ENCODE peak calls at places on chromosomes 3 and 15, in eight cellular contexts. One of them, this sample, is unnamed.

GRCh38 chr3:58071480-58071971 is 63.3 kb downstream of the FLNB start:
- DNase-seq in EH: no peak
- DNase-seq in fibroblast of the conjunctiva: no peak
- DNase-seq in COR-L47: no peak
- DNase-seq in stimulated activated CD4-positive, alpha-beta T cell treated with anti-CD3 and anti-CD28 coated beads, Interleukin-4, amount 100 ng/mL, for 48 hours: no peak
- DNase-seq in pons: no peak
- DNase-seq in HS-27A: no peak
- DNase-seq in A172: no peak
- DNase-seq in this sample: no peak

GRCh38 chr3:64502284-64502683 is 185.5 kb downstream of the ADAMTS9 start:
- DNase-seq in pons: no peak
- DNase-seq in HS-27A: no peak
- DNase-seq in COR-L47: no peak
- DNase-seq in EH: peak
- DNase-seq in A172: no peak
- DNase-seq in fibroblast of the conjunctiva: peak
- DNase-seq in stimulated activated CD4-positive, alpha-beta T cell treated with anti-CD3 and anti-CD28 coated beads, Interleukin-4, amount 100 ng/mL, for 48 hours: no peak
- DNase-seq in this sample: no peak

GRCh38 chr3:116254535-116254934 is 190.8 kb downstream of the LSAMP start:
- DNase-seq in fibroblast of the conjunctiva: no peak
- DNase-seq in COR-L47: no peak
- DNase-seq in HS-27A: no peak
- DNase-seq in stimulated activated CD4-positive, alpha-beta T cell treated with anti-CD3 and anti-CD28 coated beads, Interleukin-4, amount 100 ng/mL, for 48 hours: no peak
- DNase-seq in EH: no peak
- DNase-seq in pons: no peak
- DNase-seq in A172: no peak
- DNase-seq in this sample: no peak

GRCh38 chr3:142863965-142864924 is 24.6 kb downstream of the PCOLCE2 start:
- DNase-seq in pons: no peak
- DNase-seq in EH: peak
- DNase-seq in A172: no peak
- DNase-seq in COR-L47: no peak
- DNase-seq in fibroblast of the conjunctiva: no peak
- DNase-seq in stimulated activated CD4-positive, alpha-beta T cell treated with anti-CD3 and anti-CD28 coated beads, Interleukin-4, amount 100 ng/mL, for 48 hours: no peak
- DNase-seq in HS-27A: no peak
- DNase-seq in this sample: no peak

GRCh38 chr3:114809668-114810413 is 337.2 kb downstream of the ZBTB20 start:
- DNase-seq in pons: no peak
- DNase-seq in EH: peak
- DNase-seq in COR-L47: no peak
- DNase-seq in stimulated activated CD4-positive, alpha-beta T cell treated with anti-CD3 and anti-CD28 coated beads, Interleukin-4, amount 100 ng/mL, for 48 hours: no peak
- DNase-seq in A172: peak
- DNase-seq in HS-27A: no peak
- DNase-seq in fibroblast of the conjunctiva: no peak
- DNase-seq in this sample: no peak

GRCh38 chr3:159418571-159419526 is 569.8 kb upstream of the IL12A start:
- DNase-seq in stimulated activated CD4-positive, alpha-beta T cell treated with anti-CD3 and anti-CD28 coated beads, Interleukin-4, amount 100 ng/mL, for 48 hours: no peak
- DNase-seq in HS-27A: no peak
- DNase-seq in EH: peak
- DNase-seq in pons: no peak
- DNase-seq in A172: peak
- DNase-seq in fibroblast of the conjunctiva: no peak
- DNase-seq in COR-L47: no peak
- DNase-seq in this sample: no peak

GRCh38 chr15:98232761-98233160 is 272.3 kb downstream of the ARRDC4 start:
- DNase-seq in A172: no peak
- DNase-seq in fibroblast of the conjunctiva: no peak
- DNase-seq in EH: no peak
- DNase-seq in COR-L47: no peak
- DNase-seq in HS-27A: no peak
- DNase-seq in stimulated activated CD4-positive, alpha-beta T cell treated with anti-CD3 and anti-CD28 coated beads, Interleukin-4, amount 100 ng/mL, for 48 hours: no peak
- DNase-seq in pons: no peak
- DNase-seq in this sample: no peak

GRCh38 chr3:73719413-73719831 is 94.7 kb upstream of the PDZRN3 start:
- DNase-seq in EH: peak
- DNase-seq in COR-L47: no peak
- DNase-seq in pons: peak
- DNase-seq in stimulated activated CD4-positive, alpha-beta T cell treated with anti-CD3 and anti-CD28 coated beads, Interleukin-4, amount 100 ng/mL, for 48 hours: no peak
- DNase-seq in HS-27A: no peak
- DNase-seq in fibroblast of the conjunctiva: no peak
- DNase-seq in A172: no peak
- DNase-seq in this sample: no peak

GRCh38 chr3:121918779-121919483 is 24.7 kb downstream of the SLC15A2 start:
- DNase-seq in A172: no peak
- DNase-seq in fibroblast of the conjunctiva: no peak
- DNase-seq in pons: no peak
- DNase-seq in COR-L47: no peak
- DNase-seq in HS-27A: no peak
- DNase-seq in stimulated activated CD4-positive, alpha-beta T cell treated with anti-CD3 and anti-CD28 coated beads, Interleukin-4, amount 100 ng/mL, for 48 hours: no peak
- DNase-seq in EH: no peak
- DNase-seq in this sample: no peak

GRCh38 chr3:126034481-126035361 is 49.2 kb downstream of the SLC41A3 start:
- DNase-seq in pons: no peak
- DNase-seq in HS-27A: no peak
- DNase-seq in COR-L47: no peak
- DNase-seq in fibroblast of the conjunctiva: no peak
- DNase-seq in A172: peak
- DNase-seq in stimulated activated CD4-positive, alpha-beta T cell treated with anti-CD3 and anti-CD28 coated beads, Interleukin-4, amount 100 ng/mL, for 48 hours: no peak
- DNase-seq in EH: peak
- DNase-seq in this sample: peak

GRCh38 chr15:96338772-96339661 is 8.5 kb downstream of the NR2F2 start:
- DNase-seq in EH: peak
- DNase-seq in COR-L47: no peak
- DNase-seq in fibroblast of the conjunctiva: no peak
- DNase-seq in pons: no peak
- DNase-seq in HS-27A: no peak
- DNase-seq in stimulated activated CD4-positive, alpha-beta T cell treated with anti-CD3 and anti-CD28 coated beads, Interleukin-4, amount 100 ng/mL, for 48 hours: no peak
- DNase-seq in A172: peak
- DNase-seq in this sample: no peak

GRCh38 chr15:40826123-40827075 is 2.1 kb downstream of the PPP1R14D start:
- DNase-seq in HS-27A: no peak
- DNase-seq in EH: peak
- DNase-seq in stimulated activated CD4-positive, alpha-beta T cell treated with anti-CD3 and anti-CD28 coated beads, Interleukin-4, amount 100 ng/mL, for 48 hours: no peak
- DNase-seq in fibroblast of the conjunctiva: no peak
- DNase-seq in COR-L47: no peak
- DNase-seq in A172: peak
- DNase-seq in pons: no peak
- DNase-seq in this sample: no peak

GRCh38 chr3:183491923-183492848 is 63.3 kb downstream of the KLHL6 start:
- DNase-seq in pons: no peak
- DNase-seq in EH: no peak
- DNase-seq in fibroblast of the conjunctiva: no peak
- DNase-seq in A172: no peak
- DNase-seq in COR-L47: no peak
- DNase-seq in HS-27A: no peak
- DNase-seq in stimulated activated CD4-positive, alpha-beta T cell treated with anti-CD3 and anti-CD28 coated beads, Interleukin-4, amount 100 ng/mL, for 48 hours: no peak
- DNase-seq in this sample: no peak

GRCh38 chr15:27833974-27834373 is 265.1 kb downstream of the OCA2 start:
- DNase-seq in A172: no peak
- DNase-seq in HS-27A: no peak
- DNase-seq in stimulated activated CD4-positive, alpha-beta T cell treated with anti-CD3 and anti-CD28 coated beads, Interleukin-4, amount 100 ng/mL, for 48 hours: no peak
- DNase-seq in pons: no peak
- DNase-seq in fibroblast of the conjunctiva: no peak
- DNase-seq in COR-L47: no peak
- DNase-seq in EH: no peak
- DNase-seq in this sample: no peak

GRCh38 chr3:186589856-186590579 is 19.5 kb downstream of the DNAJB11 start:
- DNase-seq in fibroblast of the conjunctiva: no peak
- DNase-seq in A172: peak
- DNase-seq in pons: no peak
- DNase-seq in stimulated activated CD4-positive, alpha-beta T cell treated with anti-CD3 and anti-CD28 coated beads, Interleukin-4, amount 100 ng/mL, for 48 hours: no peak
- DNase-seq in EH: peak
- DNase-seq in COR-L47: peak
- DNase-seq in HS-27A: no peak
- DNase-seq in this sample: no peak

GRCh38 chr3:129001101-129001816 is at the start of gene EFCC1:
- DNase-seq in COR-L47: peak
- DNase-seq in stimulated activated CD4-positive, alpha-beta T cell treated with anti-CD3 and anti-CD28 coated beads, Interleukin-4, amount 100 ng/mL, for 48 hours: no peak
- DNase-seq in pons: no peak
- DNase-seq in HS-27A: no peak
- DNase-seq in fibroblast of the conjunctiva: no peak
- DNase-seq in A172: no peak
- DNase-seq in EH: no peak
- DNase-seq in this sample: no peak

GRCh38 chr3:152352559-152352958 is 83.8 kb downstream of the MBNL1 start:
- DNase-seq in stimulated activated CD4-positive, alpha-beta T cell treated with anti-CD3 and anti-CD28 coated beads, Interleukin-4, amount 100 ng/mL, for 48 hours: no peak
- DNase-seq in pons: no peak
- DNase-seq in EH: no peak
- DNase-seq in COR-L47: no peak
- DNase-seq in HS-27A: no peak
- DNase-seq in fibroblast of the conjunctiva: no peak
- DNase-seq in A172: peak
- DNase-seq in this sample: no peak

GRCh38 chr15:59622289-59622688 is 10.7 kb downstream of the GCNT3 start:
- DNase-seq in EH: peak
- DNase-seq in stimulated activated CD4-positive, alpha-beta T cell treated with anti-CD3 and anti-CD28 coated beads, Interleukin-4, amount 100 ng/mL, for 48 hours: peak
- DNase-seq in A172: peak
- DNase-seq in pons: no peak
- DNase-seq in COR-L47: peak
- DNase-seq in fibroblast of the conjunctiva: peak
- DNase-seq in HS-27A: peak
- DNase-seq in this sample: no peak

GRCh38 chr3:116473602-116474001 is 28.3 kb upstream of the LSAMP start:
- DNase-seq in A172: no peak
- DNase-seq in fibroblast of the conjunctiva: no peak
- DNase-seq in HS-27A: no peak
- DNase-seq in stimulated activated CD4-positive, alpha-beta T cell treated with anti-CD3 and anti-CD28 coated beads, Interleukin-4, amount 100 ng/mL, for 48 hours: no peak
- DNase-seq in EH: no peak
- DNase-seq in pons: no peak
- DNase-seq in COR-L47: no peak
- DNase-seq in this sample: no peak

GRCh38 chr15:52790166-52790708 is at the start of gene ONECUT1:
- DNase-seq in EH: peak
- DNase-seq in COR-L47: peak
- DNase-seq in stimulated activated CD4-positive, alpha-beta T cell treated with anti-CD3 and anti-CD28 coated beads, Interleukin-4, amount 100 ng/mL, for 48 hours: no peak
- DNase-seq in fibroblast of the conjunctiva: no peak
- DNase-seq in A172: peak
- DNase-seq in pons: no peak
- DNase-seq in HS-27A: no peak
- DNase-seq in this sample: peak

GRCh38 chr15:70098461-70099166 is 897 bp upstream of the TLE3 start:
- DNase-seq in pons: peak
- DNase-seq in A172: no peak
- DNase-seq in EH: peak
- DNase-seq in fibroblast of the conjunctiva: no peak
- DNase-seq in COR-L47: peak
- DNase-seq in stimulated activated CD4-positive, alpha-beta T cell treated with anti-CD3 and anti-CD28 coated beads, Interleukin-4, amount 100 ng/mL, for 48 hours: no peak
- DNase-seq in HS-27A: no peak
- DNase-seq in this sample: peak

GRCh38 chr15:64251121-64251520 is 88.3 kb upstream of the PPIB start:
- DNase-seq in pons: no peak
- DNase-seq in EH: peak
- DNase-seq in HS-27A: no peak
- DNase-seq in A172: no peak
- DNase-seq in COR-L47: no peak
- DNase-seq in fibroblast of the conjunctiva: no peak
- DNase-seq in stimulated activated CD4-positive, alpha-beta T cell treated with anti-CD3 and anti-CD28 coated beads, Interleukin-4, amount 100 ng/mL, for 48 hours: no peak
- DNase-seq in this sample: no peak

GRCh38 chr3:95815828-95816227 is 998.6 kb upstream of the EPHA6 start:
- DNase-seq in A172: peak
- DNase-seq in COR-L47: no peak
- DNase-seq in pons: no peak
- DNase-seq in HS-27A: no peak
- DNase-seq in EH: no peak
- DNase-seq in fibroblast of the conjunctiva: no peak
- DNase-seq in stimulated activated CD4-positive, alpha-beta T cell treated with anti-CD3 and anti-CD28 coated beads, Interleukin-4, amount 100 ng/mL, for 48 hours: no peak
- DNase-seq in this sample: no peak

GRCh38 chr3:32457971-32458471 is 44.6 kb downstream of the CMTM6 start:
- DNase-seq in stimulated activated CD4-positive, alpha-beta T cell treated with anti-CD3 and anti-CD28 coated beads, Interleukin-4, amount 100 ng/mL, for 48 hours: no peak
- DNase-seq in HS-27A: no peak
- DNase-seq in A172: no peak
- DNase-seq in EH: no peak
- DNase-seq in COR-L47: no peak
- DNase-seq in fibroblast of the conjunctiva: no peak
- DNase-seq in pons: peak
- DNase-seq in this sample: peak

GRCh38 chr3:42036483-42036823 is 54.7 kb upstream of the TRAK1 start:
- DNase-seq in A172: peak
- DNase-seq in pons: no peak
- DNase-seq in fibroblast of the conjunctiva: peak
- DNase-seq in COR-L47: no peak
- DNase-seq in EH: peak
- DNase-seq in stimulated activated CD4-positive, alpha-beta T cell treated with anti-CD3 and anti-CD28 coated beads, Interleukin-4, amount 100 ng/mL, for 48 hours: no peak
- DNase-seq in HS-27A: peak
- DNase-seq in this sample: no peak

GRCh38 chr3:105598047-105598796 is 231.5 kb downstream of the ALCAM start:
- DNase-seq in fibroblast of the conjunctiva: peak
- DNase-seq in pons: no peak
- DNase-seq in EH: peak
- DNase-seq in A172: peak
- DNase-seq in HS-27A: peak
- DNase-seq in COR-L47: no peak
- DNase-seq in stimulated activated CD4-positive, alpha-beta T cell treated with anti-CD3 and anti-CD28 coated beads, Interleukin-4, amount 100 ng/mL, for 48 hours: no peak
- DNase-seq in this sample: no peak

GRCh38 chr15:99212401-99212800 is 37.0 kb downstream of the TTC23 start:
- DNase-seq in stimulated activated CD4-positive, alpha-beta T cell treated with anti-CD3 and anti-CD28 coated beads, Interleukin-4, amount 100 ng/mL, for 48 hours: no peak
- DNase-seq in HS-27A: no peak
- DNase-seq in pons: no peak
- DNase-seq in EH: peak
- DNase-seq in COR-L47: no peak
- DNase-seq in fibroblast of the conjunctiva: no peak
- DNase-seq in A172: peak
- DNase-seq in this sample: no peak

GRCh38 chr3:108818404-108818803 is 4.2 kb upstream of the TRAT1 start:
- DNase-seq in COR-L47: peak
- DNase-seq in pons: no peak
- DNase-seq in HS-27A: no peak
- DNase-seq in fibroblast of the conjunctiva: no peak
- DNase-seq in stimulated activated CD4-positive, alpha-beta T cell treated with anti-CD3 and anti-CD28 coated beads, Interleukin-4, amount 100 ng/mL, for 48 hours: no peak
- DNase-seq in A172: peak
- DNase-seq in EH: no peak
- DNase-seq in this sample: no peak

GRCh38 chr3:38662544-38662943 is 13.1 kb upstream of the SCN5A start:
- DNase-seq in EH: peak
- DNase-seq in COR-L47: peak
- DNase-seq in fibroblast of the conjunctiva: no peak
- DNase-seq in pons: no peak
- DNase-seq in A172: peak
- DNase-seq in HS-27A: peak
- DNase-seq in stimulated activated CD4-positive, alpha-beta T cell treated with anti-CD3 and anti-CD28 coated beads, Interleukin-4, amount 100 ng/mL, for 48 hours: no peak
- DNase-seq in this sample: no peak

GRCh38 chr3:127630811-127631714 is 2.1 kb downstream of the PODXL2 start:
- DNase-seq in HS-27A: no peak
- DNase-seq in fibroblast of the conjunctiva: no peak
- DNase-seq in A172: no peak
- DNase-seq in pons: no peak
- DNase-seq in EH: no peak
- DNase-seq in stimulated activated CD4-positive, alpha-beta T cell treated with anti-CD3 and anti-CD28 coated beads, Interleukin-4, amount 100 ng/mL, for 48 hours: no peak
- DNase-seq in COR-L47: peak
- DNase-seq in this sample: peak

GRCh38 chr3:155664922-155665695 is 79.8 kb downstream of the PLCH1 start:
- DNase-seq in stimulated activated CD4-positive, alpha-beta T cell treated with anti-CD3 and anti-CD28 coated beads, Interleukin-4, amount 100 ng/mL, for 48 hours: no peak
- DNase-seq in A172: peak
- DNase-seq in fibroblast of the conjunctiva: peak
- DNase-seq in COR-L47: no peak
- DNase-seq in HS-27A: peak
- DNase-seq in pons: peak
- DNase-seq in EH: peak
- DNase-seq in this sample: no peak

GRCh38 chr3:19399356-19399755 is 251.0 kb downstream of the KCNH8 start:
- DNase-seq in HS-27A: no peak
- DNase-seq in pons: no peak
- DNase-seq in A172: no peak
- DNase-seq in fibroblast of the conjunctiva: no peak
- DNase-seq in EH: no peak
- DNase-seq in COR-L47: no peak
- DNase-seq in stimulated activated CD4-positive, alpha-beta T cell treated with anti-CD3 and anti-CD28 coated beads, Interleukin-4, amount 100 ng/mL, for 48 hours: no peak
- DNase-seq in this sample: no peak

GRCh38 chr15:26771168-26771916 is 1.5 kb downstream of the GABRB3 start:
- DNase-seq in fibroblast of the conjunctiva: no peak
- DNase-seq in A172: no peak
- DNase-seq in pons: no peak
- DNase-seq in COR-L47: no peak
- DNase-seq in stimulated activated CD4-positive, alpha-beta T cell treated with anti-CD3 and anti-CD28 coated beads, Interleukin-4, amount 100 ng/mL, for 48 hours: no peak
- DNase-seq in EH: no peak
- DNase-seq in HS-27A: no peak
- DNase-seq in this sample: no peak

GRCh38 chr3:81554348-81554747 is 207.1 kb downstream of the GBE1 start:
- DNase-seq in EH: peak
- DNase-seq in fibroblast of the conjunctiva: no peak
- DNase-seq in COR-L47: no peak
- DNase-seq in pons: no peak
- DNase-seq in A172: no peak
- DNase-seq in stimulated activated CD4-positive, alpha-beta T cell treated with anti-CD3 and anti-CD28 coated beads, Interleukin-4, amount 100 ng/mL, for 48 hours: no peak
- DNase-seq in HS-27A: no peak
- DNase-seq in this sample: no peak